ENCODE peak calls at places on chromosomes 16 and 17, in ten cellular contexts. A is A549; T is left ventricle myocardium inferior; N is heart right ventricle; Z is upper lobe of right lung; H is cardiac muscle cell; B is PC-3; R is adrenal gland; W is left lung; F is CD8-positive, alpha-beta T cell. J is an unnamed sample.

GRCh38 chr17:76922084-76922483 is 53.9 kb downstream of the MGAT5B start:
- DNase-seq in A (no peak), T (no peak), N (no peak), Z (no peak), H (no peak), B (no peak), R (no peak), W (no peak), F (no peak), J (no peak)

GRCh38 chr17:45697076-45697475 is 87.0 kb upstream of the CRHR1 start:
- DNase-seq in A (no peak), T (no peak), N (no peak), Z (no peak), H (no peak), B (no peak), R (no peak), W (no peak), F (no peak), J (no peak)

GRCh38 chr16:84207266-84207665 is 16.3 kb downstream of the ADAD2 start:
- DNase-seq in A (no peak), T (no peak), N (no peak), Z (no peak), H (no peak), B (no peak), R (no peak), W (no peak), F (no peak), J (no peak)

GRCh38 chr17:57286372-57287105 is 30.2 kb downstream of the MSI2 start:
- DNase-seq in A (no peak), T (no peak), N (no peak), Z (no peak), H (no peak), B (no peak), R (peak; percentile 54), W (no peak), F (no peak), J (no peak)

GRCh38 chr16:85563515-85564276 is 49.4 kb upstream of the GSE1 start:
- DNase-seq in A (no peak), T (peak; percentile 73), N (peak; percentile 82), Z (peak; percentile 91), H (peak; percentile 82), B (peak; percentile 4), R (peak; percentile 77), W (peak; percentile 88), F (no peak), J (no peak)

GRCh38 chr17:50672831-50673551 is 34.7 kb downstream of the ANKRD40 start:
- DNase-seq in A (no peak), T (peak; percentile 35), N (peak; percentile 49), Z (peak; percentile 58), H (no peak), B (peak; percentile 63), R (peak; percentile 76), W (no peak), F (no peak), J (no peak)

GRCh38 chr16:81454044-81454443 is 9.4 kb downstream of the CMIP start:
- DNase-seq in A (no peak), T (no peak), N (no peak), Z (no peak), H (no peak), B (no peak), R (no peak), W (no peak), F (no peak), J (no peak)

GRCh38 chr16:84196727-84197486 is 6.0 kb downstream of the ADAD2 start:
- DNase-seq in A (no peak), T (no peak), N (no peak), Z (no peak), H (no peak), B (no peak), R (no peak), W (no peak), F (no peak), J (no peak)

DNA sequence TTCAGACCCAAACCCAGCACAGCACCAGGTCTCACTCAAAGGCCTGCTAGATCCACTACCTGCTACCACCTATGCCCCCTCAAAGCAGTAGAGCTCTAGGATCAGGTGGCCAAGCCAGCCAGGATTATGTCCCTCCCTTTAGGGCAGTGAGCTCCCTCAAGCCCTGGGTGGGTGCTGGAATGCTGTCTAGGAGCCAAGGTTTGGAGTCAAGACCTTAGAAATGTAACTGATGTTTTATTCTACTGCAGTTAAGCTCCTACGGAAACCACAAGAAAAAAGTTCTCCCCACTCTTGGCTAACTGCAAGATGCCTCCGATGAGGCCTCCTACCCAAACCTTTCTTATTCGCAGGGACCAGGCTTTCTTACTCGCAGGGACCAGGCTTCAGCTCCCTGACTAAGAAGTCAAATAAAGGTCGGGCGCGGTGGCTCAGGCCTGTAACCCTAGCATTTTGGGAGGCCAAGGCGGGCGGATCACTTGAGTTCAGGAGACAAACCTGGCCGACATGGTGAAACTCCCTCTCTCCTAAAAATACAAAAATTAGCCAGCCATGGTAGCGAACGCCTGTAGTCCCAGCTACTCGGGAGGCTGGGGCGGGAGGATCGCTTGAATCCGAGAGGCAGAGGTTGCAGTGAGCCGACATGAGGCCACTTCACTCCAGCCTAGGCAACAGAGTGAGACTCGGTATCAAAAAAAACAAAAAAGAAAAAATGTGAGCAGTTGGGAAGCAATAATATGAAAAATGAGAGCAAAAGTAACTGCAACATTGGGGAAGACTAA is 31.8 kb upstream of the ARL4D start:
- DNase-seq in A (no peak), T (no peak), N (no peak), Z (no peak), H (peak; percentile 36), B (no peak), R (no peak), W (no peak), F (no peak), J (no peak)
- H3K4me3 ChIP-seq in A (peak overlapping the region; percentile 2), T (no peak overlapping the region), N (peak overlapping the region; percentile 53), Z (no peak overlapping the region), H (no peak overlapping the region), B (no peak overlapping the region), R (no peak overlapping the region), W (no peak overlapping the region), F (no peak overlapping the region), J (no peak overlapping the region)

GRCh38 chr16:24514096-24514495 is 25.3 kb upstream of the RBBP6 start:
- DNase-seq in A (no peak), T (no peak), N (no peak), Z (no peak), H (no peak), B (no peak), R (no peak), W (no peak), F (no peak), J (no peak)

GRCh38 chr16:24515186-24515585 is 24.2 kb upstream of the RBBP6 start:
- DNase-seq in A (no peak), T (no peak), N (no peak), Z (no peak), H (no peak), B (no peak), R (no peak), W (no peak), F (no peak), J (no peak)

GRCh38 chr16:24520983-24521382 is 18.4 kb upstream of the RBBP6 start:
- DNase-seq in A (no peak), T (no peak), N (no peak), Z (no peak), H (no peak), B (peak; percentile 87), R (no peak), W (no peak), F (no peak), J (no peak)

GRCh38 chr16:24518498-24518897 is 20.9 kb upstream of the RBBP6 start:
- DNase-seq in A (no peak), T (no peak), N (no peak), Z (no peak), H (no peak), B (no peak), R (no peak), W (no peak), F (no peak), J (no peak)

GRCh38 chr16:24516900-24517669 is 22.3 kb upstream of the RBBP6 start:
- DNase-seq in A (peak; percentile 74), T (peak; percentile 65), N (peak; percentile 46), Z (peak; percentile 75), H (peak; percentile 92), B (peak; percentile 89), R (peak; percentile 92), W (no peak), F (peak; percentile 66), J (no peak)
- TF ChIP-seq CTCF in A (peak; percentile 94), T (peak; percentile 91), N (peak; percentile 78), Z (peak; percentile 92), H (peak; percentile 95), B (peak; percentile 87), R (peak; percentile 87), W (peak; percentile 77), F (peak; percentile 93), J (peak; percentile 96)

GRCh38 chr17:80960037-80960796 is 31.4 kb upstream of the CHMP6 start:
- DNase-seq in A (no peak), T (no peak), N (no peak), Z (no peak), H (no peak), B (no peak), R (no peak), W (peak; percentile 50), F (no peak), J (no peak)

GRCh38 chr17:80962356-80963329 is 29.0 kb upstream of the CHMP6 start:
- DNase-seq in A (no peak), T (no peak), N (no peak), Z (no peak), H (no peak), B (no peak), R (no peak), W (peak; percentile 70), F (no peak), J (no peak)

GRCh38 chr17:80960797-80961452 is 30.7 kb upstream of the CHMP6 start:
- DNase-seq in A (no peak), T (no peak), N (no peak), Z (no peak), H (no peak), B (no peak), R (no peak), W (peak; percentile 71), F (no peak), J (no peak)

GRCh38 chr17:80961931-80962330 is 29.7 kb upstream of the CHMP6 start:
- DNase-seq in A (no peak), T (no peak), N (no peak), Z (no peak), H (no peak), B (no peak), R (no peak), W (peak; percentile 23), F (no peak), J (no peak)

DNA sequence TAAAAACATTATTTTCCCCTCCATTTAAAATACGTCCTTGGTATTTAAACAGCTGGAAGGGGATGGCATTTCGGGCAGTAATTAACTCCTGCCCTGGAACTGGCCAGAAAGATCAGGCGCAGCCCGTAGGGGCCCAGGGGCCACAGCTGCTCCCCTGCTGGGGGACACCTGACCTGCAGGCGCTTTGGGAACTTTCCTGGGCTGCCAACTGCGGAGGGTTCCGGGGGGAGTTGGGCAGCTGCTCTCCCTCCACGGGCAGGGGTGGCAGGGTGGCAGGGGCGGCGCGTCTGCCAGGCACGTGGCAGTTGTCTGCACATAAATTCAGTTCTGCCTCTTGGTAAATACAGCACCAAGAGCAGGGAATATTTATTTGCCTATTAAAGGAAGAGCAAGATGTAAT is 30.1 kb upstream of the CHMP6 start:
- DNase-seq in A (no peak), T (no peak), N (no peak), Z (no peak), H (no peak), B (no peak), R (no peak), W (no peak), F (no peak), J (no peak)
- H3K4me1 ChIP-seq in A (no peaks in the 10 kb centered on the region), T (peaks cover 24% of the 10 kb centered on the region), N (peaks cover 22% of the 10 kb centered on the region), Z (peaks cover 16% of the 10 kb centered on the region), H (no peaks in the 10 kb centered on the region), B (peaks cover 9% of the 10 kb centered on the region), R (peaks cover 3% of the 10 kb centered on the region), W (no peaks in the 10 kb centered on the region), F (no peaks in the 10 kb centered on the region), J (no peaks in the 10 kb centered on the region)

GRCh38 chr17:182164-182751 is 808 bp upstream of the DOC2B start:
- DNase-seq in A (no peak), T (no peak), N (no peak), Z (peak; percentile 83), H (peak; percentile 20), B (no peak), R (no peak), W (no peak), F (no peak), J (no peak)

GRCh38 chr17:179066-179432 is 2.4 kb downstream of the DOC2B start:
- DNase-seq in A (no peak), T (no peak), N (no peak), Z (no peak), H (no peak), B (no peak), R (no peak), W (no peak), F (no peak), J (no peak)

GRCh38 chr17:179721-180379 is 1.6 kb downstream of the DOC2B start:
- DNase-seq in A (no peak), T (no peak), N (no peak), Z (no peak), H (no peak), B (no peak), R (no peak), W (no peak), F (no peak), J (no peak)

GRCh38 chr17:181213-182163 is at the start of gene DOC2B:
- DNase-seq in A (peak; percentile 80), T (peak; percentile 61), N (peak; percentile 63), Z (peak; percentile 77), H (peak; percentile 41), B (peak; percentile 8), R (peak; percentile 73), W (peak; percentile 93), F (no peak), J (no peak)

DNA sequence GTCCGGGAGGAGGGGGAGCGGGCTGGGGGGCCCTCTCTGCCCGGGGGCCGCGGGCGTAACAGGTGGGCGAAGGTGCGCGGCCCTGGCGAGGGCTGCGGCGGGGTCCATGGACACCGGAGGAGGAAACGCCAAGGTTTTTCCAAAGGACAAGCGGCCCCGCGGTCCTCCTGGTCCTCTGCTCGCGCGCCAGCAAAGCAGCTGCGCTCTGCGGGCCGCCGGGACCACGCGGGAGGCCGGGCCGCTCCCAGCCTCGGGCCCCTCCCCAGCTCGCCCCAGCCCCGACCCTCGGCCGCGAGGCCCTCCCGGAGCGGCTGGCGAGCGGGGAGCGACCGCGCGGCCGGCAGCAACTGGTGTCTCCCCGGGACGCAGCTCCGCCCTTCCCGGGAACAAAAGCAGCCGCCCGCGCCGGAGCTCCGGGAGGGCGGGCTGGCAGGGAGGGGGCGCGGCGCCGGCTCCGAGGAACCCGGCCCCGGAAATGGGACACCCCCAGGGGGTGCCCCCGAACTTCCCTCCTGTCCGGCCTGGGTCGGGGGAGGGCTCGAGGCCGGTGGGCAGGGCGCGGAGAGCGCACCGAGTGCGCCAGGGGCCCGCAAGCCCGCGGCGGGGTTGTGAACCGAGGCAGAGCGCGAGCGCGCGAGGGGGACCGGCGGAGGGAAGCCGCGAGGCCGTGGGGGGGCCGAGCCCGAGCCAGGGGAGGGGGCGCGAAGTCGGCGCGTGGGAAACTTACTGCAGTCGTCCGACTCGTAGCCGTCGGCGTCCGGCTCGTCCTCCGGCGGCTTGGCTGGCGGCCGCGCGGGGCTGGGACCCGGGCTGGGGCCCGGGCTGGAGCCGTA is 854 bp downstream of the DOC2B start:
- DNase-seq in A (no peak), T (peak; percentile 35), N (peak; percentile 42), Z (no peak), H (no peak), B (no peak), R (no peak), W (no peak), F (no peak), J (no peak)
- H3K4me3 ChIP-seq in A (peak overlapping the region; percentile 58), T (peak overlapping the region; percentile 71), N (peak overlapping the region; percentile 68), Z (peak overlapping the region; percentile 44), H (peak overlapping the region; percentile 38), B (no peak overlapping the region), R (no peak overlapping the region), W (peak overlapping the region; percentile 21), F (no peak overlapping the region), J (no peak overlapping the region)